ENCODE peak calls at places on chromosomes 1 and 21, in five cellular contexts. I, C, O, J and L are unnamed samples.

GRCh38 chr1:160113407-160113806 is 2.2 kb upstream of the ATP1A2 start:
- DNase-seq in I (no peak), C (no peak), O (no peak), J (no peak), L (no peak)

GRCh38 chr1:74771913-74772515 is 39.1 kb downstream of the TYW3 start:
- DNase-seq in I (peak), C (peak), O (peak), J (no peak), L (no peak)

GRCh38 chr1:207033302-207033701 is 746 bp upstream of the C1orf116 start:
- DNase-seq in I (no peak), C (no peak), O (no peak), J (no peak), L (no peak)

GRCh38 chr1:160375788-160376524 is 9.1 kb downstream of the NHLH1 start:
- DNase-seq in I (no peak), C (no peak), O (no peak), J (no peak), L (no peak)

GRCh38 chr1:79124756-79125155 is 118.2 kb upstream of the ADGRL4 start:
- DNase-seq in I (no peak), C (no peak), O (no peak), J (no peak), L (no peak)

GRCh38 chr1:239250353-239251035 is 135.9 kb upstream of the CHRM3 start:
- DNase-seq in I (no peak), C (no peak), O (peak), J (no peak), L (no peak)

GRCh38 chr1:116949213-116949985 is 39.7 kb downstream of the PTGFRN start:
- DNase-seq in I (no peak), C (no peak), O (no peak), J (peak), L (no peak)

GRCh38 chr1:50278961-50279360 is 144.3 kb downstream of the DMRTA2 start:
- DNase-seq in I (no peak), C (no peak), O (no peak), J (no peak), L (no peak)

GRCh38 chr1:208335386-208335785 is 91.2 kb upstream of the PLXNA2 start:
- DNase-seq in I (peak), C (no peak), O (no peak), J (no peak), L (no peak)

GRCh38 chr21:36917487-36918158 is 48.8 kb downstream of the HLCS start:
- DNase-seq in I (no peak), C (peak), O (peak), J (no peak), L (no peak)

GRCh38 chr21:41250519-41250918 is 66.1 kb upstream of the FAM3B start:
- DNase-seq in I (no peak), C (no peak), O (no peak), J (no peak), L (no peak)

GRCh38 chr1:171160611-171161354 is 24.3 kb upstream of the FMO2 start:
- DNase-seq in I (no peak), C (no peak), O (no peak), J (no peak), L (no peak)

GRCh38 chr1:35834218-35834617 is 26.4 kb downstream of the AGO4 start:
- DNase-seq in I (no peak), C (no peak), O (no peak), J (no peak), L (no peak)

GRCh38 chr21:43801006-43801783 is 11.8 kb downstream of the RRP1 start:
- DNase-seq in I (no peak), C (no peak), O (no peak), J (no peak), L (no peak)

GRCh38 chr1:218983848-218984247 is 189.8 kb upstream of the LYPLAL1 start:
- DNase-seq in I (peak), C (no peak), O (no peak), J (no peak), L (no peak)

GRCh38 chr1:171213559-171214454 is 28.7 kb downstream of the FMO2 start:
- DNase-seq in I (no peak), C (no peak), O (no peak), J (no peak), L (no peak)

GRCh38 chr1:1544544-1544943 is 4.1 kb upstream of the TMEM240 start:
- DNase-seq in I (no peak), C (no peak), O (no peak), J (no peak), L (no peak)

GRCh38 chr21:34743285-34743684 is 74.5 kb downstream of the CLIC6 start:
- DNase-seq in I (no peak), C (no peak), O (no peak), J (no peak), L (no peak)

GRCh38 chr1:243179714-243180113 is 75.4 kb downstream of the CEP170 start:
- DNase-seq in I (no peak), C (no peak), O (no peak), J (no peak), L (no peak)

GRCh38 chr1:93629101-93630059 is 52.3 kb downstream of the BCAR3 start:
- DNase-seq in I (peak), C (peak), O (no peak), J (no peak), L (no peak)

GRCh38 chr1:228434674-228435073 is 18.0 kb upstream of the TRIM17 start:
- DNase-seq in I (no peak), C (no peak), O (no peak), J (no peak), L (no peak)

GRCh38 chr1:178275553-178275952 is 181.6 kb downstream of the RASAL2 start:
- DNase-seq in I (no peak), C (no peak), O (no peak), J (no peak), L (no peak)

GRCh38 chr1:236141447-236142357 is 637 bp upstream of the GPR137B start:
- DNase-seq in I (peak), C (no peak), O (peak), J (peak), L (peak)

GRCh38 chr1:223019236-223019635 is 123.8 kb downstream of the TLR5 start:
- DNase-seq in I (no peak), C (no peak), O (no peak), J (no peak), L (no peak)

GRCh38 chr1:64834734-64835133 is 89.9 kb downstream of the RAVER2 start:
- DNase-seq in I (no peak), C (no peak), O (peak), J (no peak), L (no peak)

GRCh38 chr1:51623025-51623424 is 6.1 kb downstream of the OSBPL9 start:
- DNase-seq in I (no peak), C (no peak), O (no peak), J (no peak), L (no peak)

GRCh38 chr1:117138556-117138955 is 17.0 kb upstream of the TRIM45 start:
- DNase-seq in I (no peak), C (no peak), O (no peak), J (no peak), L (no peak)

GRCh38 chr1:172640146-172640545 is 18.8 kb upstream of the FASLG start:
- DNase-seq in I (no peak), C (no peak), O (no peak), J (no peak), L (no peak)

GRCh38 chr1:22776051-22776611 is 65.5 kb downstream of the EPHB2 start:
- DNase-seq in I (no peak), C (no peak), O (no peak), J (no peak), L (no peak)

GRCh38 chr1:206419250-206419649 is 51.0 kb upstream of the IKBKE start:
- DNase-seq in I (no peak), C (no peak), O (peak), J (no peak), L (no peak)

DNA sequence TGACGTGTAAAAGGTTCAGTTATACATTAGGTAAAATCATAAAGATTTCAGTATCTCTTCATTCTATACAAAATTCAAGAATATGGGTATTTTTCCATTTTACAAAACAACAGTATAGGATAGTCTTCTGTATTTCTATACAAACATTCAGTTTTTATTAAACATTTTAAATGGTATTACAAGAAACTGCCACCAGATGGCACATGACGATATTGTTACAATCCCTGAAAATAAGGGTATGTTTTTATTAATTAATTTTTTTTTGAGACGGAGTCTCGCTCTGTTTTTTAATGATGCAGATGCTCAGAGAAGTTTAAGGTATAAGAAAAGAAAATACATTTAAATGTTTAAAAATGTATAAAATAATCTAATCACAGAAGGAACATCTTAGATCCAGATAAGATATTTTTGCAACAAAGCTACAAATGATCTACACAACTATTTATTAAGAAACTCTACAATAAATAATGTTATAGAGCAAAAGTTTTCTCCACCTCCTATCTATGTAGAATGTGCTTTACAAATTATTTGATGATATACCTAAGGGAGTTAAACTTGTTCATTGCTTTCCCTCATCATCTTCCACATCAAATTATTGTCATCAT is 23.5 kb upstream of the RSBN1 start:
- DNase-seq in I (no peak), C (peak), O (peak), J (no peak), L (no peak)
- TF ChIP-seq CTCF in I (peak), C (peak), O (peak), J (peak), L (peak)

GRCh38 chr1:44103270-44104131 is 15.1 kb upstream of the KLF17 start:
- DNase-seq in I (peak), C (no peak), O (no peak), J (no peak), L (peak)
- TF ChIP-seq CTCF in I (peak), C (peak), O (no peak), J (no peak), L (peak)

DNA sequence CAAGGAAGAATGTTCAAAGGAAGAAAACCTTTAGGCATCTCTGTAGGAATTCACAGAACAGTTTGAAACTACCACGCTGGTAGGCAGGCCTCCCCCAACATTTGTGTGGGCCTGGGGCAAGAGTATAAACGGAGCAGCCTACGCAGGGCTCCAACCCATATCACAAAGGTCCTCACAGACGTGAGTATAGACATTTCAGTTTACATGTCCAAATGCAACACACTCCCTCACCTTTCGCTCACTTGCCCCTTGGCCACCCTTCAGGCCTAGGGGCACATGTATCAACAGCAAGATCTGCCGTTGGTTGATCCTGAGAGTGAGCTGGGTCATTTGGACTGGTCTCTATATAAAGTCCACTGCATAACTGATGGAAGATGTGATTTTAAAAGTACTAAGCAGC is 133.3 kb downstream of the ACBD6 start:
- DNase-seq in I (no peak), C (no peak), O (no peak), J (no peak), L (no peak)
- TF ChIP-seq CTCF in I (no peak), C (no peak), O (no peak), J (no peak), L (no peak)

DNA sequence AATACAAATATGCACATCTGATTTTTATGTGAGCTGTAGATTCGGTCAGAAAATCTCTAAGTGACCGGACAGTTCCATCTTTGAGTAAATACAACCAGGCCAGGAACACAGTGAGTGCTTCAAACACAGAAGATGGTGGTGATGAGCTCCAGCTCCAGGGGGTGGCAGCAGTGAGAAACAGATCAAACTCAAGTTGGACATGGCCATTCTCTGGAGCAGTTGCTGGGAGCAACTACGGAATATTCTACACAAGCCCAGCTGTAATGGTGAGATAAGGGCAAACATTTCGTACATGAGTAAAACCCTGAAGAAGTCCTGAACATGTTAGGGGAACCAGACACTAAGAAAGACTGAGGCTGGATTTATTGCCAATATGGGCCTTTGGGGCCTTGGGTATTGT is 100.7 kb downstream of the BARHL2 start:
- DNase-seq in I (peak), C (no peak), O (no peak), J (no peak), L (no peak)
- TF ChIP-seq CTCF in I (no peak), C (no peak), O (no peak), J (no peak), L (peak)

GRCh38 chr1:38135621-38136414 is 89.2 kb upstream of the POU3F1 start:
- DNase-seq in I (peak), C (no peak), O (no peak), J (no peak), L (no peak)

GRCh38 chr1:38141483-38141882 is 94.9 kb upstream of the POU3F1 start:
- DNase-seq in I (no peak), C (no peak), O (no peak), J (no peak), L (no peak)

GRCh38 chr1:38140025-38140487 is 93.5 kb upstream of the POU3F1 start:
- DNase-seq in I (peak), C (no peak), O (no peak), J (no peak), L (no peak)

GRCh38 chr1:38137164-38137563 is 90.6 kb upstream of the POU3F1 start:
- DNase-seq in I (no peak), C (no peak), O (no peak), J (no peak), L (no peak)

GRCh38 chr1:38138498-38139233 is 92.1 kb upstream of the POU3F1 start:
- DNase-seq in I (no peak), C (peak), O (peak), J (peak), L (no peak)
- TF ChIP-seq CTCF in I (no peak), C (peak), O (peak), J (peak), L (no peak)

DNA sequence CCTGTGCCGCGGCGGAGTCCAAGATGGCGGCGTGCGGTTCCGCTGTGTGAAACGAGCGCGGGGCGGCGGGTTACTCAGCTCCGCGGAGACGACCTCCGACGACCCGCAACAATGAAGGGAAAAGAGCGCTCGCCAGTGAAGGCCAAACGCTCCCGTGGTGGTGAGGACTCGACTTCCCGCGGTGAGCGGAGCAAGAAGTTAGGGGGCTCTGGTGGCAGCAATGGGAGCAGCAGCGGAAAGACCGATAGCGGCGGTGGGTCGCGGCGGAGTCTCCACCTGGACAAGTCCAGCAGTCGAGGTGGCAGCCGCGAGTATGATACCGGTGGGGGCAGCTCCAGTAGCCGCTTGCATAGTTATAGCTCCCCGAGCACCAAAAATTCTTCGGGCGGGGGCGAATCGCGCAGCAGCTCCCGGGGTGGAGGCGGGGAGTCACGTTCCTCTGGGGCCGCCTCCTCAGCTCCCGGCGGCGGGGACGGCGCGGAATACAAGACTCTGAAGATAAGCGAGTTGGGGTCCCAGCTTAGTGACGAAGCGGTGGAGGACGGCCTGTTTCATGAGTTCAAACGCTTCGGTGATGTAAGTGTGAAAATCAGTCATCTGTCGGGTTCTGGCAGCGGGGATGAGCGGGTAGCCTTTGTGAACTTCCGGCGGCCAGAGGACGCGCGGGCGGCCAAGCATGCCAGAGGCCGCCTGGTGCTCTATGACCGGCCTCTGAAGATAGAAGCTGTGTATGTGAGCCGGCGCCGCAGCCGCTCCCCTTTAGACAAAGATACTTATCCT is 440 bp downstream of the RBM15 start:
- DNase-seq in I (peak), C (peak), O (peak), J (peak), L (no peak)
- TF ChIP-seq CTCF in I (peak), C (peak), O (peak), J (peak), L (peak)

GRCh38 chr21:25682382-25682781 is 43.3 kb downstream of the JAM2 start:
- DNase-seq in I (no peak), C (no peak), O (no peak), J (no peak), L (no peak)
- TF ChIP-seq CTCF in I (no peak), C (no peak), O (no peak), J (no peak), L (no peak)

DNA sequence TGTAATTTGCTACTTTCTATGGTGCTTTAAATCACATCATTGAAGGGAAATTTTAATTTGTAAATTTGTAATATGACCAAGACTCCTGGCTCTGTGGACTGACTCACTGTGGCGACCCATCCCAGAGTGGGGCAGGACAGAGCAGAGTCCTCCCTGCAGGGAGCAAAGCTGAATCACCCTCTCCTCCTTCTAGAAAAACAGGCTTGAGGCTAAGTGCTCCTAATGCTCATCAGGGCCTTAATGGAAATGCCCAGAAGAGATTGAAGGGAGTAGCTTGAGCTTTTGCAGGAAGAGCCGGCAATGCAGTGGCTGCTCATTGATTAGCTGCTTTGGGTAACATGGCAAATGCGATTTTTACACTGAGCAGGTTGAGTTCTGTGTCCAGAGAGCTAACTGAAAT is 16.8 kb downstream of the S100A10 start:
- DNase-seq in I (no peak), C (no peak), O (no peak), J (no peak), L (no peak)
- TF ChIP-seq CTCF in I (no peak), C (no peak), O (no peak), J (no peak), L (no peak)